ENCODE peak calls at places on chromosome 7, in ten cellular contexts. F, P, W, Z, E, X, O, B, D and J are unnamed samples.

GRCh38 chr7:23470290-23471089 is at the start of gene IGF2BP3:
- DNase-seq in F (peak; percentile 92), P (no peak), W (peak; percentile 90), Z (no peak), E (peak; percentile 66), X (no peak), O (no peak), B (peak; percentile 97), D (peak; percentile 89), J (peak; percentile 98)

GRCh38 chr7:110813986-110814385 is 276.9 kb upstream of the LRRN3 start:
- DNase-seq in F (no peak), P (no peak), W (no peak), Z (no peak), E (no peak), X (no peak), O (no peak), B (no peak), D (no peak), J (no peak)

GRCh38 chr7:6151994-6152735 is 120.3 kb downstream of the CYTH3 start:
- DNase-seq in F (no peak), P (no peak), W (no peak), Z (no peak), E (no peak), X (no peak), O (no peak), B (no peak), D (no peak), J (no peak)

GRCh38 chr7:123023126-123023525 is 27.6 kb upstream of the TAS2R16 start:
- DNase-seq in F (peak; percentile 58), P (no peak), W (no peak), Z (no peak), E (no peak), X (no peak), O (no peak), B (no peak), D (no peak), J (no peak)

GRCh38 chr7:2934211-2934731 is 90.2 kb upstream of the GNA12 start:
- DNase-seq in F (peak; percentile 64), P (peak; percentile 40), W (peak; percentile 84), Z (no peak), E (peak; percentile 59), X (no peak), O (no peak), B (peak; percentile 8), D (peak; percentile 41), J (peak; percentile 68)

GRCh38 chr7:128830231-128831177 is at the start of gene FLNC:
- DNase-seq in F (peak; percentile 44), P (peak; percentile 76), W (peak; percentile 19), Z (peak; percentile 77), E (no peak), X (no peak), O (peak; percentile 53), B (no peak), D (no peak), J (peak; percentile 59)

GRCh38 chr7:68245688-68246087 is 1249.1 kb downstream of the TYW1 start:
- DNase-seq in F (no peak), P (no peak), W (no peak), Z (no peak), E (peak; percentile 57), X (no peak), O (peak; percentile 23), B (no peak), D (no peak), J (no peak)

GRCh38 chr7:129688503-129689222 is 77.1 kb downstream of the NRF1 start:
- DNase-seq in F (no peak), P (no peak), W (no peak), Z (no peak), E (no peak), X (no peak), O (no peak), B (no peak), D (no peak), J (no peak)

GRCh38 chr7:28685291-28685659 is 272.9 kb downstream of the TRIL start:
- DNase-seq in F (no peak), P (peak; percentile 75), W (no peak), Z (no peak), E (no peak), X (peak; percentile 87), O (no peak), B (no peak), D (no peak), J (no peak)

GRCh38 chr7:17299477-17299991 is 1.1 kb downstream of the AHR start:
- DNase-seq in F (peak; percentile 39), P (no peak), W (peak; percentile 51), Z (no peak), E (no peak), X (no peak), O (no peak), B (no peak), D (no peak), J (no peak)

GRCh38 chr7:47776335-47776734 is 171.9 kb downstream of the PKD1L1 start:
- DNase-seq in F (peak; percentile 74), P (no peak), W (peak; percentile 37), Z (no peak), E (peak; percentile 26), X (no peak), O (no peak), B (no peak), D (no peak), J (no peak)

GRCh38 chr7:98745722-98746318 is 124.0 kb downstream of the TMEM130 start:
- DNase-seq in F (peak; percentile 81), P (peak; percentile 67), W (peak; percentile 61), Z (peak; percentile 91), E (no peak), X (no peak), O (peak; percentile 79), B (peak; percentile 57), D (no peak), J (peak; percentile 39)

GRCh38 chr7:154427527-154427926 is 375.3 kb downstream of the DPP6 start:
- DNase-seq in F (no peak), P (no peak), W (no peak), Z (no peak), E (no peak), X (no peak), O (no peak), B (no peak), D (no peak), J (no peak)

GRCh38 chr7:155020996-155021395 is 18.1 kb upstream of the PAXIP1 start:
- DNase-seq in F (no peak), P (no peak), W (no peak), Z (no peak), E (no peak), X (no peak), O (no peak), B (no peak), D (no peak), J (no peak)

GRCh38 chr7:78095549-78095948 is 297.0 kb downstream of the PHTF2 start:
- DNase-seq in F (no peak), P (no peak), W (no peak), Z (no peak), E (no peak), X (no peak), O (no peak), B (no peak), D (no peak), J (no peak)

GRCh38 chr7:51774178-51774577 is 457.6 kb upstream of the COBL start:
- DNase-seq in F (no peak), P (no peak), W (no peak), Z (no peak), E (no peak), X (no peak), O (no peak), B (no peak), D (no peak), J (no peak)

GRCh38 chr7:19122018-19122588 is 4.7 kb upstream of the TWIST1 start:
- DNase-seq in F (peak; percentile 74), P (no peak), W (peak; percentile 36), Z (no peak), E (no peak), X (no peak), O (no peak), B (peak; percentile 37), D (no peak), J (no peak)

GRCh38 chr7:140674356-140674800 is 1.6 kb downstream of the ADCK2 start:
- DNase-seq in F (peak; percentile 25), P (no peak), W (no peak), Z (no peak), E (no peak), X (no peak), O (peak; percentile 14), B (no peak), D (no peak), J (no peak)

DNA sequence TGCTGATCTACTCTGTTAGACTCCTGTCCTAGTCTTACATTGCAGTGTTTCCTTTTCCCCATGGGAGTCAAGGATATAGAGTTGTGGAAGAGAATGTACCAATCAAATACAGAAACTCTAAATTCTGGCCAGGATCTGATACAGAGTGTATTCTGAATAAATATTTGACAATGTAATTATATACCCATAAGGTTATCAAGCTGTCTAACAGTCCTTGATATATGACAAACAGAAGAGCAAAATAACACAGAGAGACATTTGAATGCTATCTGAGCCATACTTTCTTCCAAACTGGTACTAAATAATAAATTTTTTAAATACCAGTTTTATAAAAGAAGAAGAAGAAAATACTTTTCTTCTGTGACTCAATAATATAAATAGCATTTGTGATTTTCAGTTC is 116.7 kb downstream of the ETV1 start:
- DNase-seq in F (no peak), P (no peak), W (no peak), Z (no peak), E (no peak), X (no peak), O (no peak), B (no peak), D (no peak), J (no peak)
- H3K9me3 ChIP-seq in F (no peaks in the 10 kb centered on the region), P (peaks cover 2% of the 10 kb centered on the region), W (no peaks in the 10 kb centered on the region), Z (no peaks in the 10 kb centered on the region), E (no peaks in the 10 kb centered on the region), X (no peaks in the 10 kb centered on the region), O (no peaks in the 10 kb centered on the region), B (no peaks in the 10 kb centered on the region), D (no peaks in the 10 kb centered on the region), J (no peaks in the 10 kb centered on the region)

GRCh38 chr7:45001826-45002225 is 1.8 kb downstream of the CCM2 start:
- DNase-seq in F (no peak), P (no peak), W (peak; percentile 48), Z (no peak), E (no peak), X (no peak), O (no peak), B (no peak), D (no peak), J (no peak)
- H3K4me3 ChIP-seq in F (peak overlapping the region; percentile 75), P (no peak overlapping the region), W (peak overlapping the region; percentile 54), Z (peak overlapping the region; percentile 77), E (peak overlapping the region; percentile 73), X (no peak overlapping the region), O (peak overlapping the region; percentile 88), B (no peak overlapping the region), D (no peak overlapping the region), J (peak overlapping the region; percentile 84)

GRCh38 chr7:158244430-158244829 is 343.2 kb downstream of the PTPRN2 start:
- DNase-seq in F (no peak), P (no peak), W (no peak), Z (no peak), E (no peak), X (no peak), O (no peak), B (no peak), D (no peak), J (no peak)
- H3K9me3 ChIP-seq in F (no peaks in the 10 kb centered on the region), P (no peaks in the 10 kb centered on the region), W (peaks cover 50% of the 10 kb centered on the region), Z (no peaks in the 10 kb centered on the region), E (peaks cover 20% of the 10 kb centered on the region), X (no peaks in the 10 kb centered on the region), O (no peaks in the 10 kb centered on the region), B (peaks cover 10% of the 10 kb centered on the region), D (peaks cover 75% of the 10 kb centered on the region), J (no peaks in the 10 kb centered on the region)

DNA sequence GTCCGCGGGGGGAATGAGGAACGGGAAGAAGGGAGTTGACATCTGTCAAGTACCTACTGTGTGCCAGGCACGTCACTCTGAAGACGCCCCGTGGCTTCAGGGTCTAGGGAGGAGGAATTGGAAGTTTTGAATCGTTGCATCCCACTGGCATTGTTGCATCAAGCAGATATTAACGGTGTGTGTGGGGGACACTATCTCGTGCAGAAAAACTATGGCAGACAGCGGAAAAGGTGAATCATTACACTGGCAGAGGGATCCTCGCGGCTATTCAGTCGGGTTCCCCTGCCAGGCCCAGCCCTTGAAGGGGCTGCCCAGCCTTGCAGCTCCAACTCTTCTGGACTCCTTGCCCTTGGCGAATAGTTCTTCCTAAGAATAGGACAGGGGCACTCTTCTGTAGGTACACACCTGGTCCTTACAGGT is 1.0 kb upstream of the KIAA1549 start:
- DNase-seq in F (no peak), P (no peak), W (no peak), Z (no peak), E (no peak), X (no peak), O (peak; percentile 36), B (no peak), D (no peak), J (peak; percentile 20)
- H3K4me3 ChIP-seq in F (peak overlapping the region; percentile 71), P (no peak overlapping the region), W (no peak overlapping the region), Z (peak overlapping the region; percentile 48), E (peak overlapping the region; percentile 58), X (peak overlapping the region; percentile 45), O (peak overlapping the region; percentile 79), B (peak overlapping the region; percentile 62), D (peak overlapping the region; percentile 60), J (peak overlapping the region; percentile 52)